ENCODE peak calls at places on chromosome 10, in four cellular contexts. One of them, this sample, is unnamed.

GRCh38 chr10:103168436-103168835 is 24.6 kb downstream of the NT5C2 start:
- DNase-seq in LHCN-M2: peak
- DNase-seq in left ventricle myocardium inferior: no peak
- DNase-seq in hepatocyte: no peak
- DNase-seq in this sample: no peak

GRCh38 chr10:79058899-79059771 is 9.6 kb upstream of the ZMIZ1 start:
- DNase-seq in LHCN-M2: no peak
- DNase-seq in left ventricle myocardium inferior: peak
- DNase-seq in hepatocyte: peak
- DNase-seq in this sample: no peak

GRCh38 chr10:132659206-132660091 is 121.9 kb downstream of the INPP5A start:
- DNase-seq in LHCN-M2: no peak
- DNase-seq in left ventricle myocardium inferior: peak
- DNase-seq in hepatocyte: no peak
- DNase-seq in this sample: no peak

GRCh38 chr10:30000802-30001571 is 58.4 kb downstream of the JCAD start:
- DNase-seq in LHCN-M2: peak
- DNase-seq in left ventricle myocardium inferior: no peak
- DNase-seq in hepatocyte: peak
- DNase-seq in this sample: no peak

GRCh38 chr10:120613180-120613579 is 156.2 kb downstream of the PLPP4 start:
- DNase-seq in LHCN-M2: no peak
- DNase-seq in left ventricle myocardium inferior: no peak
- DNase-seq in hepatocyte: no peak
- DNase-seq in this sample: no peak

GRCh38 chr10:63093227-63093626 is 39.9 kb upstream of the NRBF2 start:
- DNase-seq in LHCN-M2: no peak
- DNase-seq in left ventricle myocardium inferior: no peak
- DNase-seq in hepatocyte: no peak
- DNase-seq in this sample: no peak

GRCh38 chr10:84784749-84785148 is 456.4 kb downstream of the CCSER2 start:
- DNase-seq in LHCN-M2: no peak
- DNase-seq in left ventricle myocardium inferior: no peak
- DNase-seq in hepatocyte: no peak
- DNase-seq in this sample: no peak

GRCh38 chr10:86753638-86754434 is 2.6 kb upstream of the BMPR1A start:
- DNase-seq in LHCN-M2: no peak
- DNase-seq in left ventricle myocardium inferior: peak
- DNase-seq in hepatocyte: peak
- DNase-seq in this sample: no peak

GRCh38 chr10:132452216-132452650 is 55.2 kb downstream of the PWWP2B start:
- DNase-seq in LHCN-M2: no peak
- DNase-seq in left ventricle myocardium inferior: no peak
- DNase-seq in hepatocyte: no peak
- DNase-seq in this sample: no peak

GRCh38 chr10:78914502-78915330 is 154.1 kb upstream of the ZMIZ1 start:
- DNase-seq in LHCN-M2: no peak
- DNase-seq in left ventricle myocardium inferior: peak
- DNase-seq in hepatocyte: no peak
- DNase-seq in this sample: no peak

GRCh38 chr10:115706482-115707076 is 566.4 kb downstream of the GFRA1 start:
- DNase-seq in LHCN-M2: peak
- DNase-seq in left ventricle myocardium inferior: no peak
- DNase-seq in hepatocyte: peak
- DNase-seq in this sample: no peak

GRCh38 chr10:94123253-94123995 is 129.7 kb downstream of the PLCE1 start:
- DNase-seq in LHCN-M2: peak
- DNase-seq in left ventricle myocardium inferior: no peak
- DNase-seq in hepatocyte: peak
- DNase-seq in this sample: peak

GRCh38 chr10:14032406-14032998 is 298.2 kb downstream of the FRMD4A start:
- DNase-seq in LHCN-M2: no peak
- DNase-seq in left ventricle myocardium inferior: peak
- DNase-seq in hepatocyte: peak
- DNase-seq in this sample: peak

GRCh38 chr10:60235001-60235400 is 154.7 kb downstream of the ANK3 start:
- DNase-seq in LHCN-M2: peak
- DNase-seq in left ventricle myocardium inferior: no peak
- DNase-seq in hepatocyte: no peak
- DNase-seq in this sample: no peak

GRCh38 chr10:16809074-16809718 is 8.0 kb downstream of the RSU1 start:
- DNase-seq in LHCN-M2: peak
- DNase-seq in left ventricle myocardium inferior: peak
- DNase-seq in hepatocyte: peak
- DNase-seq in this sample: peak

GRCh38 chr10:125060038-125060437 is 100.3 kb downstream of the CTBP2 start:
- DNase-seq in LHCN-M2: no peak
- DNase-seq in left ventricle myocardium inferior: no peak
- DNase-seq in hepatocyte: no peak
- DNase-seq in this sample: no peak

This sample was measured in islet precursor cell.